ENCODE peak calls at places on chromosome 18, in five cellular contexts. S is fibroblast of pulmonary artery, Q is nephron progenitor cell, N is ovary, R is NCI-H187 treated with DMSO at 0.1 percent for 48 hours. F is an unnamed sample.

GRCh38 chr18:56593906-56594305 is 44.5 kb downstream of the TXNL1 start:
- DNase-seq in S (peak), Q (no peak), N (no peak), R (no peak), F (no peak)

GRCh38 chr18:12948055-12948804 is 419 bp downstream of the SEH1L start:
- DNase-seq in S (peak), Q (peak), N (peak), R (no peak), F (peak)

GRCh38 chr18:7749510-7749981 is 182.4 kb downstream of the PTPRM start:
- DNase-seq in S (peak), Q (no peak), N (no peak), R (no peak), F (peak)

GRCh38 chr18:78996741-78997490 is 17.3 kb downstream of the SALL3 start:
- DNase-seq in S (no peak), Q (no peak), N (peak), R (no peak), F (no peak)

GRCh38 chr18:79203017-79203605 is 133.9 kb downstream of the ATP9B start:
- DNase-seq in S (no peak), Q (no peak), N (no peak), R (no peak), F (no peak)

GRCh38 chr18:44637210-44638051 is 43.3 kb upstream of the SETBP1 start:
- DNase-seq in S (peak), Q (no peak), N (no peak), R (no peak), F (no peak)

GRCh38 chr18:55552498-55553189 is 35.3 kb downstream of the TCF4 start:
- DNase-seq in S (peak), Q (no peak), N (no peak), R (peak), F (no peak)

GRCh38 chr18:2606335-2606734 is 35.0 kb downstream of the NDC80 start:
- DNase-seq in S (no peak), Q (no peak), N (no peak), R (no peak), F (no peak)

GRCh38 chr18:11663630-11664029 is 25.4 kb upstream of the GNAL start:
- DNase-seq in S (no peak), Q (no peak), N (no peak), R (no peak), F (no peak)

GRCh38 chr18:26014462-26014861 is 76.0 kb downstream of the SS18 start:
- DNase-seq in S (no peak), Q (no peak), N (no peak), R (no peak), F (no peak)

F was measured in SK-N-DZ.